ENCODE peak calls at places on chromosomes 11 and 22, in four cellular contexts. S, Q, F and A are unnamed samples.

GRCh38 chr11:17351510-17352176 is at the start of gene NCR3LG1:
- DNase-seq in S (peak), Q (peak), F (no peak), A (peak)

GRCh38 chr11:1078191-1078601 is 3.5 kb downstream of the MUC2 start:
- DNase-seq in S (no peak), Q (no peak), F (no peak), A (no peak)

GRCh38 chr22:22720201-22720723 is 75.8 kb downstream of the GGTLC2 start:
- DNase-seq in S (peak), Q (peak), F (peak), A (peak)

GRCh38 chr22:50169774-50170341 is 673 bp upstream of the PANX2 start:
- DNase-seq in S (peak), Q (no peak), F (peak), A (peak)

GRCh38 chr22:18121436-18122253 is 11.0 kb downstream of the TUBA8 start:
- DNase-seq in S (no peak), Q (no peak), F (no peak), A (no peak)

GRCh38 chr11:76797341-76798201 is 14.4 kb downstream of the TSKU start:
- DNase-seq in S (no peak), Q (no peak), F (no peak), A (no peak)

GRCh38 chr11:63841554-63841953 is 2.6 kb downstream of the MARK2 start:
- DNase-seq in S (peak), Q (no peak), F (no peak), A (no peak)

GRCh38 chr11:36211735-36212430 is 77.3 kb downstream of the COMMD9 start:
- DNase-seq in S (no peak), Q (no peak), F (no peak), A (no peak)

GRCh38 chr11:28077524-28077923 is 30.4 kb downstream of the KIF18A start:
- DNase-seq in S (no peak), Q (no peak), F (no peak), A (no peak)

GRCh38 chr11:47185305-47186075 is 744 bp downstream of the PACSIN3 start:
- DNase-seq in S (no peak), Q (no peak), F (no peak), A (no peak)

GRCh38 chr11:10304495-10305261 is at the start of gene ADM:
- DNase-seq in S (peak), Q (peak), F (no peak), A (no peak)

GRCh38 chr11:67468835-67469811 is at the start of gene TMEM134:
- DNase-seq in S (peak), Q (peak), F (peak), A (peak)

GRCh38 chr11:26929806-26930517 is 64.0 kb upstream of the FIBIN start:
- DNase-seq in S (no peak), Q (no peak), F (no peak), A (no peak)

GRCh38 chr11:13160302-13160701 is 117.3 kb upstream of the BMAL1 start:
- DNase-seq in S (no peak), Q (no peak), F (no peak), A (no peak)

GRCh38 chr22:17371446-17371845 is 2.2 kb downstream of the CECR2 start:
- DNase-seq in S (no peak), Q (no peak), F (no peak), A (no peak)

GRCh38 chr11:106281455-106282173 is 204.2 kb downstream of the AASDHPPT start:
- DNase-seq in S (peak), Q (peak), F (no peak), A (no peak)

GRCh38 chr11:92308366-92308765 is 83.7 kb downstream of the FAT3 start:
- DNase-seq in S (no peak), Q (no peak), F (no peak), A (no peak)